ENCODE peak calls at places on chromosome 6, in eight cellular contexts. T, Q, B, Z, C, O, X and R are unnamed samples.

GRCh38 chr6:165220030-165220429 is 89.4 kb downstream of the C6orf118 start:
- DNase-seq in B (no peak), T (no peak), C (no peak), O (no peak), Q (no peak), Z (no peak), X (no peak), R (no peak)

GRCh38 chr6:1312193-1312443 is 220 bp downstream of the FOXQ1 start:
- DNase-seq in O (no peak), X (no peak), T (no peak), Q (no peak), C (no peak), B (no peak), Z (no peak), R (peak; percentile 57)

GRCh38 chr6:34352305-34352937 is 40.0 kb downstream of the NUDT3 start:
- DNase-seq in Q (no peak), T (no peak), X (peak; percentile 26), B (peak; percentile 45), C (no peak), Z (no peak), O (no peak), R (no peak)

GRCh38 chr6:38233161-38233791 is 406.5 kb downstream of the BTBD9 start:
- DNase-seq in X (peak; percentile 59), T (no peak), Z (no peak), O (no peak), Q (no peak), C (peak; percentile 14), B (no peak), R (no peak)

GRCh38 chr6:7769702-7770101 is 43.8 kb downstream of the BMP6 start:
- DNase-seq in T (no peak), Q (no peak), X (peak; percentile 17), Z (no peak), B (peak; percentile 17), O (no peak), C (no peak), R (no peak)

GRCh38 chr6:129448965-129449364 is 261.0 kb downstream of the ARHGAP18 start:
- DNase-seq in X (no peak), T (no peak), Z (no peak), C (no peak), O (no peak), Q (no peak), B (no peak), R (no peak)

GRCh38 chr6:168097621-168098430 is 18.8 kb upstream of the FRMD1 start:
- DNase-seq in X (no peak), B (no peak), Q (no peak), C (no peak), T (no peak), Z (no peak), O (no peak), R (no peak)

GRCh38 chr6:17863971-17864754 is 123.3 kb downstream of the KIF13A start:
- DNase-seq in O (no peak), Q (no peak), Z (no peak), X (peak; percentile 92), B (no peak), T (no peak), C (peak; percentile 94), R (no peak)

GRCh38 chr6:157492249-157492648 is 111.3 kb downstream of the ZDHHC14 start:
- DNase-seq in Z (no peak), Q (no peak), T (no peak), B (no peak), X (no peak), C (no peak), O (no peak), R (no peak)

GRCh38 chr6:36364669-36365479 is 22.6 kb downstream of the ETV7 start:
- DNase-seq in B (peak; percentile 67), X (no peak), T (no peak), O (no peak), C (no peak), Q (no peak), Z (no peak), R (no peak)

GRCh38 chr6:14316911-14317535 is 199.5 kb downstream of the CD83 start:
- DNase-seq in X (no peak), B (no peak), Q (peak; percentile 38), Z (no peak), O (no peak), C (no peak), T (no peak), R (no peak)

GRCh38 chr6:155936551-155936950 is 480.9 kb upstream of the NOX3 start:
- DNase-seq in C (no peak), Z (no peak), Q (no peak), O (no peak), X (no peak), B (no peak), T (peak; percentile 79), R (no peak)